ENCODE peak calls at places on chromosomes 6 and 20, in eight cellular contexts. One of them, this sample, is unnamed.

GRCh38 chr6:3376888-3377535 is 79.8 kb downstream of the SLC22A23 start:
- DNase-seq in neural progenitor cell: no peak
- DNase-seq in dorsolateral prefrontal cortex: no peak
- DNase-seq in mucosa of descending colon: no peak
- DNase-seq in PC-9: no peak
- DNase-seq in BJ: no peak
- DNase-seq in A549: no peak
- DNase-seq in fibroblast of the aortic adventitia: no peak
- DNase-seq in this sample: no peak

GRCh38 chr20:49039854-49040253 is 6.3 kb upstream of the CSE1L start:
- DNase-seq in mucosa of descending colon: no peak
- DNase-seq in A549: no peak
- DNase-seq in PC-9: no peak
- DNase-seq in dorsolateral prefrontal cortex: no peak
- DNase-seq in neural progenitor cell: no peak
- DNase-seq in fibroblast of the aortic adventitia: no peak
- DNase-seq in BJ: no peak
- DNase-seq in this sample: no peak

GRCh38 chr6:45454008-45454911 is 76.5 kb upstream of the SUPT3H start:
- DNase-seq in BJ: peak
- DNase-seq in fibroblast of the aortic adventitia: no peak
- DNase-seq in dorsolateral prefrontal cortex: no peak
- DNase-seq in A549: no peak
- DNase-seq in mucosa of descending colon: no peak
- DNase-seq in PC-9: peak
- DNase-seq in neural progenitor cell: no peak
- DNase-seq in this sample: peak

GRCh38 chr6:140436023-140436811 is 1061.8 kb upstream of the CITED2 start:
- DNase-seq in mucosa of descending colon: no peak
- DNase-seq in A549: no peak
- DNase-seq in BJ: peak
- DNase-seq in fibroblast of the aortic adventitia: peak
- DNase-seq in PC-9: peak
- DNase-seq in neural progenitor cell: peak
- DNase-seq in dorsolateral prefrontal cortex: no peak
- DNase-seq in this sample: peak

GRCh38 chr6:56693246-56693607 is 50.5 kb upstream of the DST start:
- DNase-seq in dorsolateral prefrontal cortex: peak
- DNase-seq in mucosa of descending colon: peak
- DNase-seq in A549: peak
- DNase-seq in PC-9: no peak
- DNase-seq in fibroblast of the aortic adventitia: peak
- DNase-seq in neural progenitor cell: no peak
- DNase-seq in BJ: peak
- DNase-seq in this sample: peak

GRCh38 chr6:137571854-137572253 is 77.7 kb upstream of the OLIG3 start:
- DNase-seq in mucosa of descending colon: peak
- DNase-seq in A549: peak
- DNase-seq in dorsolateral prefrontal cortex: no peak
- DNase-seq in fibroblast of the aortic adventitia: peak
- DNase-seq in BJ: no peak
- DNase-seq in neural progenitor cell: peak
- DNase-seq in PC-9: no peak
- DNase-seq in this sample: peak

GRCh38 chr6:164183556-164184123 is 769.1 kb downstream of the QKI start:
- DNase-seq in neural progenitor cell: no peak
- DNase-seq in mucosa of descending colon: no peak
- DNase-seq in BJ: no peak
- DNase-seq in dorsolateral prefrontal cortex: no peak
- DNase-seq in fibroblast of the aortic adventitia: no peak
- DNase-seq in PC-9: no peak
- DNase-seq in A549: no peak
- DNase-seq in this sample: no peak

GRCh38 chr6:75306074-75306473 is 21.5 kb upstream of the TMEM30A start:
- DNase-seq in A549: no peak
- DNase-seq in mucosa of descending colon: no peak
- DNase-seq in neural progenitor cell: no peak
- DNase-seq in fibroblast of the aortic adventitia: no peak
- DNase-seq in PC-9: no peak
- DNase-seq in dorsolateral prefrontal cortex: no peak
- DNase-seq in BJ: no peak
- DNase-seq in this sample: peak

GRCh38 chr20:35947489-35947888 is 6.8 kb downstream of the SCAND1 start:
- DNase-seq in neural progenitor cell: peak
- DNase-seq in A549: peak
- DNase-seq in PC-9: no peak
- DNase-seq in fibroblast of the aortic adventitia: peak
- DNase-seq in dorsolateral prefrontal cortex: no peak
- DNase-seq in mucosa of descending colon: no peak
- DNase-seq in BJ: no peak
- DNase-seq in this sample: no peak

GRCh38 chr20:57840066-57840465 is 130.3 kb upstream of the PMEPA1 start:
- DNase-seq in BJ: no peak
- DNase-seq in fibroblast of the aortic adventitia: no peak
- DNase-seq in PC-9: no peak
- DNase-seq in neural progenitor cell: no peak
- DNase-seq in dorsolateral prefrontal cortex: no peak
- DNase-seq in mucosa of descending colon: no peak
- DNase-seq in A549: no peak
- DNase-seq in this sample: no peak

GRCh38 chr6:32074996-32075532 is 34.1 kb downstream of the TNXB start:
- DNase-seq in fibroblast of the aortic adventitia: no peak
- DNase-seq in neural progenitor cell: no peak
- DNase-seq in A549: no peak
- DNase-seq in PC-9: no peak
- DNase-seq in dorsolateral prefrontal cortex: no peak
- DNase-seq in BJ: no peak
- DNase-seq in mucosa of descending colon: no peak
- DNase-seq in this sample: no peak

GRCh38 chr20:29298759-29299613 is 1958.5 kb upstream of the DEFB115 start:
- DNase-seq in BJ: no peak
- DNase-seq in dorsolateral prefrontal cortex: no peak
- DNase-seq in A549: no peak
- DNase-seq in PC-9: no peak
- DNase-seq in mucosa of descending colon: no peak
- DNase-seq in fibroblast of the aortic adventitia: peak
- DNase-seq in neural progenitor cell: no peak
- DNase-seq in this sample: no peak

GRCh38 chr6:149985506-149985937 is 21.8 kb downstream of the ULBP1 start:
- DNase-seq in BJ: no peak
- DNase-seq in fibroblast of the aortic adventitia: no peak
- DNase-seq in mucosa of descending colon: no peak
- DNase-seq in neural progenitor cell: no peak
- DNase-seq in dorsolateral prefrontal cortex: no peak
- DNase-seq in A549: no peak
- DNase-seq in PC-9: no peak
- DNase-seq in this sample: no peak

GRCh38 chr6:44472250-44472945 is 84.9 kb downstream of the CDC5L start:
- DNase-seq in A549: no peak
- DNase-seq in fibroblast of the aortic adventitia: no peak
- DNase-seq in neural progenitor cell: peak
- DNase-seq in mucosa of descending colon: no peak
- DNase-seq in BJ: no peak
- DNase-seq in PC-9: no peak
- DNase-seq in dorsolateral prefrontal cortex: no peak
- DNase-seq in this sample: no peak

GRCh38 chr6:33206027-33206863 is 1.8 kb downstream of the HSD17B8 start:
- DNase-seq in neural progenitor cell: no peak
- DNase-seq in dorsolateral prefrontal cortex: no peak
- DNase-seq in BJ: no peak
- DNase-seq in fibroblast of the aortic adventitia: no peak
- DNase-seq in mucosa of descending colon: no peak
- DNase-seq in PC-9: no peak
- DNase-seq in A549: no peak
- DNase-seq in this sample: no peak

GRCh38 chr6:82589509-82590206 is 226.0 kb downstream of the TPBG start:
- DNase-seq in PC-9: peak
- DNase-seq in dorsolateral prefrontal cortex: no peak
- DNase-seq in BJ: peak
- DNase-seq in fibroblast of the aortic adventitia: peak
- DNase-seq in A549: peak
- DNase-seq in neural progenitor cell: peak
- DNase-seq in mucosa of descending colon: no peak
- DNase-seq in this sample: peak

GRCh38 chr6:85561750-85562357 is 31.8 kb downstream of the SNX14 start:
- DNase-seq in BJ: no peak
- DNase-seq in fibroblast of the aortic adventitia: no peak
- DNase-seq in mucosa of descending colon: no peak
- DNase-seq in A549: no peak
- DNase-seq in PC-9: no peak
- DNase-seq in dorsolateral prefrontal cortex: no peak
- DNase-seq in neural progenitor cell: no peak
- DNase-seq in this sample: no peak

DNA sequence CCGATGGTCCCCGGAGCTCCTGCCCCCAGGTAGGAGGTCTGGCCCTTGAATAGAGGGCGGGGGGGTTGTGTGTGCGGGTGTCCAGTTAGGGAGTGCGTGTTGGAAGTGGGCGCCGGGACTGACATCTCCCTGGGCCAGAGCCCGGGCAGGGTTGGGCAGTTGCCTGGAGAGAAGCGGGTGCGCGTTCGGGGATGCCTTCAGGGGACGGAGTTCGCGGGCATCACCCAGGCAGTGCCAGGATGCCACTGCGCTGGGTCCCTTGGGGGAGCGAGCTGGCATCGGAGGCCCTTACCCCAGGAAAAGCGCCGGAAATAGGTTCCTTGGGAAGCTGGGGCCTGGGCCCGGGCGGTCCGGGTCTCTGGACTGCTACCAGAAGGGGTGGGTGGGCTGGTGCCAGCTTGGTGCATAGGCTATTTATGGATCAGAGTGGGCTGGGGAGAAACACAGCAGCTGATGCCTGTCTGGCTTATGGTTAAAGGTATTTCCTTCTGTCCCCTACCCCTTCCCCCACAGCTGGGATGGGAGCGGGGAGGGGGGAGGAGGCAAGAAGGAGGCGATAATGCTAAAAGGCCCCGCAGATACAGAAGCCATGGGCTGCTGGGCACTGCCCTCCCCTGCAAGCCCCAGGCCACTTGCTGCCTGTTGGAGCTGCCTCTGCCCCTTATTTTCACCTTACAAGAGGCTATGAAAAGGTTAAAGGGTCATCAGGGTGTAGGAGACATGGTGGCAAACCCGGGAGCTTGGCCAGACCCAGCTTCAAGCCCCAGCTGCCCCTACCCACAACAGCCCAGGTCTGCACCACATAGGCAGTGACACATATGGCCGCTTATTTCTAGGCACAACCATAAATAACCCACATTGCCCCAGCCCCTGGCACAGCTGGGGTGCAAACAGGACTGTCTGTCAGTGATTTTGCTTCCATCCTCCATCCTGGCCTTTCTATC is 638 bp downstream of the PACSIN1 start:
- DNase-seq in neural progenitor cell: no peak
- DNase-seq in PC-9: no peak
- DNase-seq in A549: no peak
- DNase-seq in BJ: no peak
- DNase-seq in dorsolateral prefrontal cortex: no peak
- DNase-seq in mucosa of descending colon: no peak
- DNase-seq in fibroblast of the aortic adventitia: no peak
- DNase-seq in this sample: no peak
- H3K4me3 ChIP-seq in neural progenitor cell: peak
- H3K4me3 ChIP-seq in PC-9: peak
- H3K4me3 ChIP-seq in A549: no peak
- H3K4me3 ChIP-seq in BJ: no peak
- H3K4me3 ChIP-seq in dorsolateral prefrontal cortex: peak
- H3K4me3 ChIP-seq in mucosa of descending colon: no peak
- H3K4me3 ChIP-seq in fibroblast of the aortic adventitia: no peak
- H3K4me3 ChIP-seq in this sample: no peak

DNA sequence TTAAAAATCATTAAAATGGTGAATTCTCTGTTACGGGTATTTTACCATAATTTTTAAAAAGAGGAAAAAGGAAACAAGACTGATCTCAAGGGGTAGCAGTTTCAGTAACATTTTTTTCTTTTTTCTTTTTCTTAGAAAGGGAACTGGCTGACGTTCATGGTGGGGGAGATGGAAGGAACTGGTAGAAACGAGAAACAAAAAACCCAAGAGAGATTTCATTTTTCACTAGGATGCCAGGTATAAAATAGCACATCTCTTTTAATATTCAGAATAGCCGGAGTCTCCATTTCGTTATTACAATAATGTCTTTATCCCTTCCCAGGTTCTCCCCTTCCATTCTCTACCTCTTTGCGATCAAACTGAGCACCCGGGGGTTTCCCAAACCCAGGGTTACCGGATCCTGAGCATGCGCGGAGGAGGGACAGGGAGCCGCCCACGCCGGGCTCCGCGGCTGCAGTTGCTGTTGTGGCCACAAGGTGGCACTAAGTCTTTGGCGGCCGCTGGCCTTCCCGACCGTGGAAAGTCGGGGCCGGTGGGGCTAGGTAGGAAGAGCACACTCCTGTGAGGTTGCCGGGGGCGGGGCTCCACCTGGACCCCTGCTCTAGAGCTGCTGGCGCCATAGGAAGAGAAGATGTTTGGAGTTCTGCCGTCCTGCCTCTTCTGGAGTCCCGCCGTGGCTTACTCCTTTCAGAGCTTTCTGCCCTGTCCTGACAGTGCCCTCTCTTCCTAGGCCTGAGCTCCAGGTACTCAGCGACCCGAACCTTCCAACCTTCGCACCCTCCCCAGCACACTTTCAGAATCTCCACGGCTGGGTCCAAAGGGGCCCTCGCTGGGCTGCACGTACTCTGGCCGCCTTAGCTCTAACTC is 146.8 kb downstream of the SH3BGRL2 start:
- DNase-seq in fibroblast of the aortic adventitia: peak
- DNase-seq in mucosa of descending colon: peak
- DNase-seq in dorsolateral prefrontal cortex: peak
- DNase-seq in PC-9: peak
- DNase-seq in neural progenitor cell: peak
- DNase-seq in A549: peak
- DNase-seq in BJ: no peak
- DNase-seq in this sample: peak
- TF ChIP-seq CTCF in fibroblast of the aortic adventitia: peak
- TF ChIP-seq CTCF in mucosa of descending colon: peak
- TF ChIP-seq CTCF in dorsolateral prefrontal cortex: peak
- TF ChIP-seq CTCF in PC-9: peak
- TF ChIP-seq CTCF in neural progenitor cell: peak
- TF ChIP-seq CTCF in A549: peak
- TF ChIP-seq CTCF in BJ: peak
- TF ChIP-seq CTCF in this sample: peak

GRCh38 chr20:58907481-58908137 is 55.1 kb downstream of the GNAS start:
- DNase-seq in PC-9: peak
- DNase-seq in A549: peak
- DNase-seq in BJ: peak
- DNase-seq in fibroblast of the aortic adventitia: peak
- DNase-seq in dorsolateral prefrontal cortex: peak
- DNase-seq in mucosa of descending colon: peak
- DNase-seq in neural progenitor cell: no peak
- DNase-seq in this sample: peak
- H3K4me3 ChIP-seq in PC-9: peak
- H3K4me3 ChIP-seq in A549: no peak
- H3K4me3 ChIP-seq in BJ: peak
- H3K4me3 ChIP-seq in fibroblast of the aortic adventitia: peak
- H3K4me3 ChIP-seq in dorsolateral prefrontal cortex: peak
- H3K4me3 ChIP-seq in mucosa of descending colon: no peak
- H3K4me3 ChIP-seq in neural progenitor cell: no peak
- H3K4me3 ChIP-seq in this sample: no peak

DNA sequence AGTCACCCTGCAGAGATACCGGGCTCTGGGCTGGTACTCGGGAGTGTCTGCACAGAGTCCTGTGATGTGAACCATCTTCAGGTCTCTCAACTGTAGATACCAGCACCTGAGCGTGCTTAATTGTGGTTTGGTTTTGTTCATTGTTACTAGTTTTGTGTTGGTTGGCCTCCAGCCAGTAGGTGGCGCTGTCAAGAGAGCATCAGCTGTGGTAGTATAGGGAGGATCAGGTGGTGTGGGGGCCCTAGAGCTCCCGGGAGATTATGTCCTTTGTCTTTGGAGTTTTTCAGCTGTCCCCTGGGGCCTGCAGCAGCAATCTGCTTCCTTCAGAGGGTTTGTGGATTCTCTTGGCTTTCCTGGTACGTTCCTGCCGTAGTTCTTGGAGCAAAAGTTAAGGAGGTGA is 67.9 kb downstream of the CDYL start:
- DNase-seq in PC-9: no peak
- DNase-seq in dorsolateral prefrontal cortex: no peak
- DNase-seq in A549: no peak
- DNase-seq in mucosa of descending colon: no peak
- DNase-seq in neural progenitor cell: no peak
- DNase-seq in fibroblast of the aortic adventitia: no peak
- DNase-seq in BJ: no peak
- DNase-seq in this sample: no peak
- TF ChIP-seq CTCF in PC-9: no peak
- TF ChIP-seq CTCF in dorsolateral prefrontal cortex: no peak
- TF ChIP-seq CTCF in A549: peak
- TF ChIP-seq CTCF in mucosa of descending colon: no peak
- TF ChIP-seq CTCF in neural progenitor cell: peak
- TF ChIP-seq CTCF in fibroblast of the aortic adventitia: no peak
- TF ChIP-seq CTCF in BJ: no peak
- TF ChIP-seq CTCF in this sample: peak

This sample was measured in astrocyte of the spinal cord.